ENCODE peak calls at places on chromosomes 5 and 9, in five cellular contexts. C, L, I, F and Z are unnamed samples.

GRCh38 chr5:67816456-67816855 is 399.1 kb upstream of the PIK3R1 start:
- DNase-seq in C (no peak), L (no peak), I (no peak), F (no peak), Z (no peak)

GRCh38 chr9:73738741-73739530 is 587.3 kb downstream of the ANXA1 start:
- DNase-seq in C (no peak), L (no peak), I (no peak), F (no peak), Z (no peak)

GRCh38 chr9:108994695-108995094 is 18.6 kb downstream of the CTNNAL1 start:
- DNase-seq in C (peak; percentile 80), L (no peak), I (no peak), F (peak; percentile 36), Z (no peak)

GRCh38 chr5:148730955-148731898 is 76.9 kb upstream of the HTR4 start:
- DNase-seq in C (no peak), L (peak; percentile 88), I (peak; percentile 70), F (peak; percentile 87), Z (peak; percentile 64)

GRCh38 chr5:1875843-1876671 is 6.7 kb downstream of the IRX4 start:
- DNase-seq in C (no peak), L (no peak), I (no peak), F (no peak), Z (no peak)

GRCh38 chr5:170570492-170570891 is 66.7 kb downstream of the KCNIP1 start:
- DNase-seq in C (no peak), L (no peak), I (no peak), F (no peak), Z (no peak)

GRCh38 chr9:23557691-23558090 is 268.3 kb downstream of the ELAVL2 start:
- DNase-seq in C (no peak), L (no peak), I (no peak), F (no peak), Z (no peak)

GRCh38 chr9:14400658-14400995 is 86.7 kb upstream of the NFIB start:
- DNase-seq in C (no peak), L (no peak), I (no peak), F (no peak), Z (no peak)

GRCh38 chr9:121160025-121160424 is 41.6 kb downstream of the RAB14 start:
- DNase-seq in C (no peak), L (no peak), I (no peak), F (no peak), Z (no peak)

GRCh38 chr5:136109453-136109852 is 23.2 kb upstream of the SMAD5 start:
- DNase-seq in C (no peak), L (no peak), I (no peak), F (no peak), Z (no peak)

GRCh38 chr5:71587709-71588532 is 781 bp downstream of the MCCC2 start:
- DNase-seq in C (no peak), L (peak; percentile 78), I (no peak), F (peak; percentile 55), Z (no peak)

GRCh38 chr5:31537856-31538255 is 5.8 kb downstream of the C5orf22 start:
- DNase-seq in C (no peak), L (no peak), I (no peak), F (no peak), Z (no peak)

GRCh38 chr5:9564752-9565151 is 18.9 kb upstream of the SEMA5A start:
- DNase-seq in C (no peak), L (no peak), I (no peak), F (no peak), Z (no peak)

GRCh38 chr9:137031904-137032639 is at the start of gene FUT7:
- DNase-seq in C (peak; percentile 92), L (no peak), I (no peak), F (peak; percentile 47), Z (no peak)

GRCh38 chr9:119184265-119184936 is 184.8 kb downstream of the BRINP1 start:
- DNase-seq in C (no peak), L (no peak), I (no peak), F (no peak), Z (no peak)

GRCh38 chr5:54868511-54869483 is 116.6 kb downstream of the ESM1 start:
- DNase-seq in C (no peak), L (no peak), I (no peak), F (peak; percentile 21), Z (no peak)

GRCh38 chr5:54861212-54861894 is 124.0 kb downstream of the ESM1 start:
- DNase-seq in C (no peak), L (no peak), I (no peak), F (no peak), Z (no peak)

GRCh38 chr9:135718616-135719015 is 16.6 kb downstream of the KCNT1 start:
- DNase-seq in C (peak; percentile 88), L (no peak), I (no peak), F (no peak), Z (no peak)

GRCh38 chr5:39400711-39401385 is 23.9 kb downstream of the DAB2 start:
- DNase-seq in C (no peak), L (no peak), I (no peak), F (no peak), Z (no peak)

GRCh38 chr9:93133641-93134017 is 422 bp downstream of the NINJ1 start:
- DNase-seq in C (peak; percentile 92), L (no peak), I (peak; percentile 55), F (peak; percentile 74), Z (peak; percentile 51)

GRCh38 chr9:92807031-92807756 is 42.6 kb upstream of the BICD2 start:
- DNase-seq in C (no peak), L (no peak), I (no peak), F (no peak), Z (no peak)

GRCh38 chr5:98402130-98402529 is 371.3 kb upstream of the RGMB start:
- DNase-seq in C (no peak), L (no peak), I (no peak), F (no peak), Z (no peak)

GRCh38 chr9:107895524-107896001 is 406.0 kb upstream of the KLF4 start:
- DNase-seq in C (no peak), L (no peak), I (no peak), F (no peak), Z (no peak)
- TF ChIP-seq CTCF in C (no peak), L (no peak), I (no peak), F (no peak), Z (no peak)

DNA sequence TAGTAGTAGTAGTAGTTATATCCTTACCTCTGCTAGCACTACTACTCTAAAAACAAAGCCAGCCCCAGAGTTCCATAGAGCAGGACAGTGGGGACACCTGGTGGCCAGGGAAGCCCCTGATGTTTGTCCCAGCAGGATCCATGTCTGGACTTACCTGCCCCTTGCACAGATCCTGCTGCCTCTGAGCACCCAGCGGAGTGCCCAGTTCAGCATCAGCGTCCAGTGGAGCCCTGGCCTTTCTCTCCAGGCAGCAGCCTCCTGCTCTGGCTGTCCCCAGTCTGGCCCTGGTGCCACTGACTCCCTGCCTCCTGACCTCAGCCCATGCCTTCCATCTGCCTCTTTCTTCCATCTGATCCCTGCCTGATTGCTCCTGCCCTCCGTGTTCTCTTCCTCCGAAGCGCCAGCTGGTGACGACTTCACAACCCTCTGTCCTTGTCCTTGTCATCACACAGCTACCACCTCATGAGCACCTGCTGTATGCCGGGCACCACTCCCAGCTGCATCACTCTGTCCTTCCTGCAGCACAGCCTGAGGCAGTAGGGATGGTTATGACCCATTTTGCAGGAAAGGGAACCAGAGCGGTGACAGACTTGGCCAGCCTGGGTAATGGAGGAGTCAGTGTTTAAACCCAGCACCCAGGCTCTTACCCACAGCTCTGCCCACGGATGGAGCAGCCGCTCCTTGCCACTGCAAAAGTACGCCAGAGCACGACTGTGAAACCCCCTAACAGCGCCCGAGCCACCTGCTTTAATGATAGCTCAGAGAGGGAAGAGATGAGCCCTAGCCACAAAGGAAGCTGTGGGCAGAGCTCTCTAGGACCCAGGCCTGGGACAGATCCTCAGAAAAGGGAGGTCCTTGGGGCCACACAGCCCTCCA is 11.5 kb downstream of the SARDH start:
- DNase-seq in C (peak; percentile 63), L (peak; percentile 85), I (no peak), F (peak; percentile 39), Z (peak; percentile 57)
- TF ChIP-seq CTCF in C (peak; percentile 63), L (peak; percentile 66), I (peak; percentile 54), F (peak; percentile 39), Z (peak; percentile 78)

GRCh38 chr5:110865400-110866094 is 126.7 kb downstream of the SLC25A46 start:
- DNase-seq in C (no peak), L (no peak), I (no peak), F (peak; percentile 55), Z (peak; percentile 16)
- TF ChIP-seq CTCF in C (no peak), L (peak; percentile 35), I (peak; percentile 54), F (peak; percentile 59), Z (peak; percentile 56)

DNA sequence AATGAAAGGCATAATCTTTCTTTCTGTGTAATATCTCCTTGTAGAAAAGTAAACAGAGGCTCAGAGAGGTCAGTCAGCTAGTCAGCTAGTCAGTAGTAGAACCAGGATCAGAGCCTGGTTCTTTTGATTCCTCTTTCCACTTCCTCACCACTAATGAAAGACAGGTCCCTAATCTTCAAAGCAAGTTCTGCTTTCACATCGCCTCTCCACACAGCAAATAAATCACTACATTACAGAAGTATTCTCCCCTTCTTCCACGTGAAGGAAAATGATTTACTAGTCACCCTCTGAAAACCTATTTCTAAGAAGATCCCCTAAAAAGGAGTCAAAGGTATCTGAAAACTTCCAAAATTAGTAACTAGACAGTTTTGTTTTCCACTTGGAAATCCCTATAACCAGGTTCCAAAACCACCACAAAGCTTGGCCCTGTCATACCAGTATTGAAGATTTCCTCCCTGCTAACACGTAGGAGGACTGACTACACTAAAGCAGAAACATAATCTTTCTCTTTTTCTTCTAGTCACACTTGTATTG is 140.5 kb upstream of the TARS1 start:
- DNase-seq in C (no peak), L (no peak), I (no peak), F (peak; percentile 49), Z (no peak)
- TF ChIP-seq CTCF in C (peak; percentile 2), L (no peak), I (no peak), F (no peak), Z (no peak)

GRCh38 chr5:139386039-139386438 is 2.9 kb upstream of the SLC23A1 start:
- DNase-seq in C (peak; percentile 48), L (no peak), I (no peak), F (no peak), Z (no peak)

GRCh38 chr5:139383275-139383992 is at the start of gene SLC23A1:
- DNase-seq in C (peak; percentile 56), L (no peak), I (no peak), F (no peak), Z (no peak)

GRCh38 chr5:139383993-139384590 is 995 bp upstream of the SLC23A1 start:
- DNase-seq in C (peak; percentile 76), L (no peak), I (no peak), F (no peak), Z (no peak)

GRCh38 chr5:139384591-139385051 is 1.5 kb upstream of the SLC23A1 start:
- DNase-seq in C (peak; percentile 60), L (no peak), I (no peak), F (peak; percentile 39), Z (no peak)

DNA sequence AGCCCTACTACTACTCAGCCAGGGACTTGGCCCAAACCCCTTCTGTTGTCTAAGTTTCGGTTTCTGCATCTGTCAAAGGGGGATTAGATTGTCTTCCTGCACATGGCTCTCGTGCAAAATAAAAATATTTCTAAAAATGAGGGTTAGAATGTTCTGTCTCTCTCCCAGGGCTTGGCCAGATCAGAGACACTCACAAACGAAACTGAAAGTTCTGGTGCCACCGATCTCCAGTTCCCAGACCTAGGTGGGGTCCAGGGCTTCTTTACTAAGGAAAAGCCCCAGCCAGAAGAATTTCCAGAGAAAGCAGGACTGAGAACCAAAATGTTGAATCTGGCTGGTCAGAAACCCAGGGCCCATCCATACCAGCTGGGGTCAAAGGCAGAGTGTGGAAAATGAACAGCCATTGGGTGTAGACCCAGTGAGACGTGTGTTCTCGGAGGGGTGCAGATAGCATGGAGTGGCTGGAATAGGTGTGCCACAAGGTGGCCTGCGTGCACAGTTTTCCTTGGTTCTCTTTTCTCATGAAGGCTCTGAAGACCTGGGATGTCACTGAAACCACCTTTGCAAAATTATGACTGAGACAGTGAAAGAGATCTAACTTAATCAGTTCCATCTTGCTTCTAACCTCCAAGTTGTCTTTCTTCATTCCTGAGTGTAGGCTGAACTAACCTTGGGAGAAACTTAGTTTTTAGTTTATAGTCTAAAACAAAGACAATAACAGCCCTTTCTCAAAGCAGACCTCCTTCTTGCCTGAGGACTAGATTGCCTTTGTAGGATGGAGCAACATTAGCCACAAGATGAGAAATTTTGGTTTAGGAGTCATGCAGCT is 2.2 kb upstream of the SLC23A1 start:
- DNase-seq in C (peak; percentile 36), L (no peak), I (no peak), F (peak; percentile 50), Z (no peak)
- TF ChIP-seq CTCF in C (peak; percentile 31), L (no peak), I (no peak), F (no peak), Z (no peak)